ENCODE peak calls at places on chromosomes 12 and 14, in five cellular contexts. B, D, X, H and A are unnamed samples.

GRCh38 chr12:6873094-6874006 is at the start of gene SPSB2:
- DNase-seq in B (peak; percentile 100), X (peak; percentile 92), D (peak; percentile 96), H (peak; percentile 99), A (peak; percentile 89)

GRCh38 chr12:6074979-6075585 is 49.4 kb downstream of the VWF start:
- DNase-seq in D (no peak), B (no peak), X (peak; percentile 41), H (no peak), A (no peak)

GRCh38 chr14:104940526-104941150 is 16.0 kb downstream of the PLD4 start:
- DNase-seq in H (no peak), X (no peak), D (peak; percentile 41), B (no peak), A (no peak)

GRCh38 chr12:120710805-120711296 is 593 bp downstream of the UNC119B start:
- DNase-seq in H (no peak), X (peak; percentile 11), D (peak; percentile 42), B (peak; percentile 30), A (no peak)

GRCh38 chr12:101792046-101792931 is 38.5 kb downstream of the GNPTAB start:
- DNase-seq in H (no peak), B (peak; percentile 70), D (no peak), X (no peak), A (no peak)

GRCh38 chr12:75592086-75592485 is 80.7 kb upstream of the KRR1 start:
- DNase-seq in D (no peak), H (no peak), X (no peak), B (no peak), A (no peak)

GRCh38 chr14:92143309-92143708 is 21.5 kb downstream of the CPSF2 start:
- DNase-seq in B (peak; percentile 3), D (no peak), H (no peak), X (peak; percentile 25), A (no peak)

GRCh38 chr14:86574778-86575129 is 1044.8 kb downstream of the FLRT2 start:
- DNase-seq in D (no peak), X (no peak), B (no peak), H (no peak), A (no peak)

GRCh38 chr14:42391146-42391821 is 784.6 kb downstream of the LRFN5 start:
- DNase-seq in X (no peak), H (no peak), D (no peak), B (no peak), A (no peak)

GRCh38 chr12:2892246-2892645 is 1.6 kb downstream of the TULP3 start:
- DNase-seq in H (no peak), B (no peak), X (peak; percentile 28), D (no peak), A (no peak)

GRCh38 chr12:59699408-59700144 is 103.7 kb downstream of the SLC16A7 start:
- DNase-seq in B (no peak), X (peak; percentile 76), H (no peak), D (no peak), A (peak; percentile 53)

GRCh38 chr12:101777978-101778377 is 38.7 kb upstream of the SYCP3 start:
- DNase-seq in X (no peak), H (no peak), B (no peak), D (no peak), A (no peak)